ENCODE peak calls at places on chromosomes 12 and 14, in six cellular contexts. C is PC-3, L is uterus, T is A549, M is Peyer's patch, U is transverse colon. Q is an unnamed sample. For H3K4me1, the result is how much of the 10 kb centered on the place peaks cover.

GRCh38 chr14:32933943-32934890 is 4.5 kb upstream of the NPAS3 start:
- DNase-seq in C (peak), T (no peak), U (no peak), L (peak), M (no peak), Q (no peak)

GRCh38 chr14:32417956-32418552 is 89.0 kb downstream of the AKAP6 start:
- DNase-seq in M (no peak), T (peak), U (peak), L (no peak), C (peak), Q (no peak)

GRCh38 chr14:101225729-101226152 is 322.2 kb upstream of the RTL1 start:
- DNase-seq in L (no peak), T (no peak), C (no peak), M (no peak), U (no peak), Q (no peak)

GRCh38 chr14:52020866-52021717 is 31.7 kb downstream of the RTRAF start:
- DNase-seq in U (no peak), L (no peak), T (no peak), M (no peak), C (no peak), Q (no peak)

GRCh38 chr14:92244805-92245204 is 78.2 kb upstream of the SLC24A4 start:
- DNase-seq in C (no peak), U (no peak), L (no peak), T (no peak), M (no peak), Q (no peak)

GRCh38 chr12:100375023-100375737 is 18.3 kb downstream of the SLC17A8 start:
- DNase-seq in C (no peak), L (peak), M (peak), U (peak), T (no peak), Q (peak)

GRCh38 chr12:71438670-71439361 is 782 bp upstream of the LGR5 start:
- DNase-seq in C (peak), U (no peak), L (no peak), M (no peak), T (peak), Q (no peak)

GRCh38 chr12:43113153-43113552 is 438.9 kb downstream of the ADAMTS20 start:
- DNase-seq in U (no peak), T (no peak), M (no peak), L (peak), C (no peak), Q (no peak)

GRCh38 chr12:40152783-40153383 is 47.0 kb upstream of the SLC2A13 start:
- DNase-seq in M (no peak), L (peak), C (peak), U (peak), T (peak), Q (peak)

GRCh38 chr14:52961060-52961639 is 10.3 kb upstream of the FERMT2 start:
- DNase-seq in C (peak), L (peak), T (peak), M (no peak), U (peak), Q (no peak)

GRCh38 chr12:117155278-117156060 is 34.8 kb downstream of the FBXO21 start:
- DNase-seq in T (peak), L (peak), U (peak), C (peak), M (peak), Q (peak)

GRCh38 chr12:38139456-38139855 is 177.1 kb upstream of the ALG10B start:
- DNase-seq in U (no peak), C (no peak), M (no peak), T (no peak), L (no peak), Q (no peak)

GRCh38 chr12:102960766-102961487 is 3.5 kb downstream of the ASCL1 start:
- DNase-seq in U (no peak), T (no peak), M (no peak), C (no peak), L (no peak), Q (no peak)

GRCh38 chr12:94488449-94488848 is 28.8 kb upstream of the CEP83 start:
- DNase-seq in U (no peak), L (no peak), M (no peak), C (no peak), T (no peak), Q (no peak)

GRCh38 chr12:103503546-103504480 is 8.0 kb upstream of the C12orf42 start:
- DNase-seq in M (no peak), U (peak), L (no peak), T (peak), C (no peak), Q (peak)

GRCh38 chr12:78966062-78966461 is 101.5 kb downstream of the SYT1 start:
- DNase-seq in L (no peak), M (no peak), T (no peak), C (no peak), U (no peak), Q (no peak)

GRCh38 chr12:69092137-69092536 is 147.2 kb upstream of the CPSF6 start:
- DNase-seq in U (no peak), T (no peak), M (no peak), L (no peak), C (no peak), Q (no peak)

GRCh38 chr14:73634333-73634833 is 10.4 kb upstream of the DNAL1 start:
- DNase-seq in L (peak), U (peak), T (no peak), C (peak), M (peak), Q (peak)

GRCh38 chr12:54425696-54426095 is 6.6 kb upstream of the ITGA5 start:
- DNase-seq in T (no peak), L (no peak), U (no peak), C (no peak), M (no peak), Q (no peak)

GRCh38 chr14:101965796-101966718 is 1.7 kb downstream of the DYNC1H1 start:
- DNase-seq in M (no peak), U (no peak), L (no peak), T (peak), C (peak), Q (no peak)

GRCh38 chr12:68538722-68539614 is 71.7 kb upstream of the RAP1B start:
- DNase-seq in T (no peak), L (peak), C (no peak), M (no peak), U (peak), Q (peak)

GRCh38 chr12:1791104-1791927 is 29.0 kb upstream of the LRTM2 start:
- DNase-seq in U (peak), T (peak), M (peak), C (peak), L (peak), Q (peak)

GRCh38 chr14:77139540-77140342 is 1.9 kb downstream of the ZDHHC22 start:
- DNase-seq in T (peak), L (no peak), C (peak), U (peak), M (no peak), Q (no peak)

GRCh38 chr12:1429980-1430379 is 164.4 kb downstream of the FBXL14 start:
- DNase-seq in U (no peak), C (peak), T (no peak), L (no peak), M (no peak), Q (no peak)

GRCh38 chr12:7439579-7440505 is 4.1 kb downstream of the CD163L1 start:
- DNase-seq in L (no peak), T (peak), M (peak), C (no peak), U (peak), Q (peak)

GRCh38 chr14:100786820-100787219 is 39.1 kb upstream of the MEG3 start:
- DNase-seq in U (no peak), C (no peak), T (no peak), L (no peak), M (no peak), Q (no peak)

GRCh38 chr12:98373019-98373554 is 142.3 kb upstream of the TMPO start:
- DNase-seq in C (peak), U (no peak), M (no peak), T (peak), L (no peak), Q (no peak)

GRCh38 chr14:74982661-74983060 is 20.1 kb upstream of the EIF2B2 start:
- DNase-seq in C (no peak), T (no peak), M (no peak), U (no peak), L (no peak), Q (no peak)

GRCh38 chr14:103753809-103754208 is 38.2 kb downstream of the ZFYVE21 start:
- DNase-seq in M (no peak), T (no peak), L (no peak), C (no peak), U (no peak), Q (no peak)

GRCh38 chr14:52402812-52403526 is 88.9 kb downstream of the PTGER2 start:
- DNase-seq in M (no peak), L (no peak), C (peak), T (no peak), U (peak), Q (no peak)

GRCh38 chr12:106629797-106630669 is 47.2 kb downstream of the RFX4 start:
- DNase-seq in T (no peak), U (no peak), M (no peak), L (no peak), C (peak), Q (no peak)

GRCh38 chr14:99601301-99601945 is 2.6 kb downstream of the CCDC85C start:
- DNase-seq in L (no peak), C (peak), T (no peak), U (peak), M (no peak), Q (no peak)

GRCh38 chr14:99598774-99599173 is 5.2 kb downstream of the CCDC85C start:
- DNase-seq in L (no peak), U (no peak), M (no peak), C (no peak), T (no peak), Q (no peak)

GRCh38 chr14:99599440-99599839 is 4.6 kb downstream of the CCDC85C start:
- DNase-seq in T (no peak), U (no peak), C (no peak), M (peak), L (no peak), Q (no peak)

GRCh38 chr14:99602054-99602787 is 1.8 kb downstream of the CCDC85C start:
- DNase-seq in C (peak), U (peak), T (peak), L (no peak), M (peak), Q (peak)

DNA sequence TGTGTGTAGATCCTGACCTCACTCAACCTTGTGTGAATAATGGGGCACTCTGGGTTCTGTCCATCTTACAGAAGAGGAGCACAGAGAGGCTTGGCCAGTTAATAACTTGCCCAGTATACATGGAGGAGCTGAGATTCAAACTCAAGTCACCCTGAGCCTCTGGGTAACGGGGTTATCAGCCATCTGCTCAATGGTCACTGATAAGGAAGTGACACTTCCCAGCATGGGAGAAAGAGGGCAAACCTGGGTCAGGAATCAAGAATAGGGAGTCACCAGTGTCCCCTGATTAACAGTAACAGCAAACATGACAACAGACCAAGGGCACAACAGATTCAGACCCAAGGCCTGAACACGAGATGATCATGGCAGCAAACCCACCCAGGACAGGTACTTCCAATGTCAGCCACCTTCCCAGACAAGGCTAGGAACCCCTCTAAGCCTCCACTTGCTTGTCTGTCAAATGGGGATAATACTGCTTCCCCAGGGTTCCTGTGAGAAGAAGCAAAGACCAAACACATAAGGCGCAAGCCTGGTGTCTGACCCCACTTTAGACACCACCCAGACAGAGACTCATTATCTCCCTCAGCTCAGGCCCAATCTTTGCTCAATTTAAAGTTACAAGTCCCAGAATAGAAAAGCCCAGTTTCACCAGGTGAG is 3.6 kb downstream of the CCDC85C start:
- DNase-seq in C (no peak), U (no peak), L (no peak), M (no peak), T (no peak), Q (no peak)
- H3K4me1 ChIP-seq in C (under half), U (half or more), L (under half), M (under half), T (half or more), Q (half or more)

GRCh38 chr14:70663707-70664179 is 22.0 kb downstream of the TTC9 start:
- DNase-seq in C (no peak), U (peak), T (no peak), M (no peak), L (no peak), Q (no peak)
- H3K4me1 ChIP-seq in C (under half), U (under half), T (under half), M (under half), L (under half), Q (under half)

GRCh38 chr12:64655141-64655540 is 44.8 kb downstream of the RASSF3 start:
- DNase-seq in C (no peak), L (no peak), U (no peak), T (no peak), M (no peak), Q (no peak)

GRCh38 chr12:64653123-64653522 is 42.8 kb downstream of the RASSF3 start:
- DNase-seq in C (no peak), T (no peak), U (no peak), L (no peak), M (no peak), Q (no peak)

GRCh38 chr12:64650762-64651161 is 40.5 kb downstream of the RASSF3 start:
- DNase-seq in U (peak), M (no peak), T (peak), L (no peak), C (peak), Q (no peak)

GRCh38 chr12:64656429-64656828 is 46.1 kb downstream of the RASSF3 start:
- DNase-seq in T (no peak), L (no peak), C (no peak), M (no peak), U (no peak), Q (no peak)

GRCh38 chr12:64652346-64652745 is 42.1 kb downstream of the RASSF3 start:
- DNase-seq in U (no peak), L (no peak), M (no peak), C (no peak), T (no peak), Q (no peak)
- H3K4me1 ChIP-seq in U (under half), L (under half), M (under half), C (under half), T (half or more), Q (under half)

DNA sequence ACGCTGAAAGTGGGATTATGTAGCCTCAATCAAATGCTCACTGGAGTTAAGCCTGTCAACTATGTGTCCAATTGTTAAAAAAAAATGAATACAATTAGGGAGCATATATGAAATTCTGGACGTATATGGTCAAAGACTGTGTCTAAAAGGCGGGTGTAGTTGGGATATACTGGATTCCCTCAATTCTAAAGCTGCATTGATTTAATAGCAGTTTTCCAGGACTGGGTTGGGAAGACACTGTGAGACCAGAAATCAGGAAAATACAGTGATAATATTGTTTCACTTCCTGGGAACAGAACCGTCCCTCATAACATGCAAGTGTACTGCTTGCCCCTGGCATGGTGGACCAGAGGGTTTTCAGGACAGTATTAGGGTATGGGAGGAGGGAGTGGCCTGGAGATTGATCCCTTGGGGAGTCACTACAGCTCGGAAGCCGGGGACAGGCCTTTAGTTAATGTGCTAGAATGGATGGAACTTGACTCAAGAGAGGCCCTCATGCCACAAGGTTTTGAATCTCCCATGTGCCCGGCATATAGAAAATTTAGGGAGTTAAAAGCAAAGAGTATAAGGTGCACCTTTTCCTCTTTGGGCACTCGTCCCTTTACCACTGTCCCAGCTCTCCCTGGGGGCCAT is 161.7 kb downstream of the ZFP36L1 start:
- DNase-seq in U (no peak), C (no peak), M (no peak), T (no peak), L (no peak), Q (no peak)
- H3K4me1 ChIP-seq in U (under half), C (under half), M (under half), T (under half), L (under half), Q (under half)

GRCh38 chr12:123059501-123059900 is 79.0 kb downstream of the ARL6IP4 start:
- DNase-seq in C (no peak), T (no peak), U (no peak), L (no peak), M (no peak), Q (no peak)
- H3K4me1 ChIP-seq in C (under half), T (under half), U (under half), L (under half), M (under half), Q (half or more)

DNA sequence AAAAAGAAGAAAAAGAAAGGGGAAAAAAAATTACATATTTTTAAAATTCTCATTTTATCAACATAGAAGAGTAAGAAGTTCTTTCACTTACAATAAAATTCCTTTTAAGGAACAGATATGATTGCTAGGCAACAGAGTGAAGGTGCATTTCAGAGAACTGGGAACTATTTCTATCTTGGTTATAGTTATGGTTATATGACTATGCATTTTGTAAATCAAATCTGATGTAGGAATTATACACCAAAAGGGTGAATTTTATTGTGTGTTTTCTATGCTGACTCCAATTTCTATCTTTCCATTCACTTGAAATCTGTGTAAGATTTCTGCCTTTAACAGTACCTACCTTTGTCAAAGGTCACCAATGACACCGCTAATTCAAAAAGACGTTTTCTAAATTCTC is 50.1 kb downstream of the HNRNPC start:
- DNase-seq in M (no peak), L (no peak), T (no peak), U (no peak), C (no peak), Q (no peak)
- H3K4me1 ChIP-seq in M (under half), L (under half), T (half or more), U (under half), C (under half), Q (under half)

DNA sequence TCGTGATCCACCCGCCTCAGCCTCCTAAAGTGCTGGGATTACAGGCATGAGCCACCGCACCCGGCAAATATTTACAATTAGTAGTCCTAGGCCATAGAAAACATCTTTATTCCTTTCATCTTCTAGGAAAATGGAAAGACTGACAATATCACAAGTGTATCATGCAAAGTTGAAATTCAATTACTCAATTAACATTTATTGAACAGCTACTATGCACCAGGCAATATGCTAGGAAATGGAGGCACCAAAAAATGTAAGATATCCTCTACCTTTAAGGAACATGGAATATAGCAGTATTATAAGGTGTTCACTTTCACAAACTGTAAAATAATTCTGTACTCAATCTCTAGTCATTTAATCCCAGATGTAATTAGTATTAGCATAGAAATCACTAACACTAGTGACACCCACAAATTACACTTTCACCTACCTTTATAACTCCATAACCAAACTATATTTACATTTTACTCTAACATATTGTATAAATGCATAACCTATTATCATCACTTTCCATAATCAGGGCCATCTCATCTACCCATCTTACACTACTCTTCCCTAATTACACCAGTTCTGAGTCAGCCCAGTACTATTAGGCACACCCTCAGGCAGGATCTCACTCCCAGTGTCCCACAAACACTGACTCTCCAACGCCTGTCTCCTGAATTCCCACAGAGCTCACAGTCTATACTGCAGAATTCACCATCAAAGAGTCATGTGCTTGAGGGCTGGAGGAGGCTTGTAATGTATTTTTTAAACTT is 10.4 kb downstream of the CORO1C start:
- DNase-seq in M (no peak), C (peak), U (no peak), L (no peak), T (no peak), Q (no peak)
- H3K4me1 ChIP-seq in M (under half), C (half or more), U (under half), L (under half), T (half or more), Q (half or more)

DNA sequence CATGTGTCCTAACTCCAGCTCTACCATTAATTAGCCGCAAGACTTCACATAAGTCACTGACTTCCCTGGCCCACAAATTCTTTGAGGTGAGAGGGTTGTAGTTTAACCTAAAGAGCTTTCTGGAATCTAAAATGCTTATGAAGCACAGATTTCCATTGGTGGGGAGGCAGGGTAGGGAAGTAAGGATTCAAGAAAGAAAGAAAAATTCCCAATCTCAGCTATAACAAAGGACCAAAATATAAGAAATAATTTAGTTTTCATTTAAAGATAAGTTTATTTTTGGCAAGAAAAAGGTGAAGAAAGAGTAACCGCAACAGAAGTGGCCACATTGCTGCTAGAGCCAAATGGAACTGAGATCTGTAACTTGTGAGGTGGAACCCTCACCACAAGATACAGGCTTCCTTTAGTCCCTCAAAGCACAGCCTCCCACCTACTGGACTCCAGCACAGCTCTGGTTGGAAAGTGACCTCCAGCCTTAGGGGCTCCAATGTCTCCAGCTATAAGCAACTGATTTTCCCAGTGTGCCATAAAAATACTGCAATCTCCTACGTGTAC is 23.6 kb downstream of the DAD1 start:
- DNase-seq in T (no peak), M (no peak), U (no peak), C (no peak), L (no peak), Q (no peak)
- H3K4me1 ChIP-seq in T (under half), M (under half), U (under half), C (under half), L (under half), Q (half or more)